ENCODE peak calls at places on chromosomes 16 and 17, in ten cellular contexts. V is EL; I is SK-MEL-5; M is CD8-positive, alpha-beta T cell; F is central memory CD4-positive, alpha-beta T cell; Z is NCI-H1436 treated with DMSO at 0.1 percent for 48 hours; K is suprapubic skin; A is pancreas; H is naive B cell; J is Right ventricle myocardium superior. D is an unnamed sample.

GRCh38 chr17:17919169-17920107 is 52.8 kb downstream of the TOM1L2 start:
- DNase-seq in M (peak; percentile 72), K (no peak), A (no peak), F (peak; percentile 57), I (peak; percentile 89), Z (peak; percentile 13), H (peak; percentile 58), V (peak; percentile 81), J (peak; percentile 72), D (no peak)

GRCh38 chr17:74840500-74840899 is 19.2 kb downstream of the GRIN2C start:
- DNase-seq in H (no peak), A (no peak), M (no peak), V (no peak), Z (no peak), K (no peak), I (no peak), J (no peak), F (no peak), D (no peak)

GRCh38 chr17:65039349-65039988 is 17.1 kb downstream of the GNA13 start:
- DNase-seq in M (peak; percentile 61), I (no peak), F (peak; percentile 88), J (no peak), H (peak; percentile 61), A (no peak), V (no peak), Z (no peak), K (no peak), D (no peak)

GRCh38 chr17:34269969-34270368 is at the start of gene CCL7:
- DNase-seq in H (no peak), I (no peak), K (no peak), V (peak; percentile 71), J (no peak), Z (no peak), A (no peak), F (no peak), M (no peak), D (no peak)

GRCh38 chr17:66426397-66427033 is 124.1 kb downstream of the PRKCA start:
- DNase-seq in V (peak; percentile 41), I (peak; percentile 75), J (no peak), A (no peak), F (peak; percentile 61), K (no peak), M (peak; percentile 64), Z (no peak), H (no peak), D (no peak)

GRCh38 chr17:76909971-76910760 is 42.0 kb downstream of the MGAT5B start:
- DNase-seq in J (peak; percentile 54), I (no peak), Z (no peak), A (peak; percentile 69), F (no peak), H (no peak), K (no peak), V (peak; percentile 20), M (no peak), D (no peak)

GRCh38 chr17:19304209-19304608 is 58.3 kb downstream of the B9D1 start:
- DNase-seq in K (no peak), Z (no peak), V (peak; percentile 81), F (no peak), A (no peak), H (peak; percentile 54), M (no peak), J (peak; percentile 71), I (no peak), D (no peak)

GRCh38 chr16:17277981-17278381 is 192.8 kb downstream of the XYLT1 start:
- DNase-seq in H (peak; percentile 49), F (no peak), M (peak; percentile 50), J (peak; percentile 52), K (no peak), I (peak; percentile 49), V (no peak), Z (no peak), A (no peak), D (no peak)

GRCh38 chr17:15119928-15120327 is 145.2 kb downstream of the PMP22 start:
- DNase-seq in V (no peak), I (no peak), F (no peak), M (no peak), H (no peak), A (no peak), K (no peak), Z (no peak), J (no peak), D (no peak)

GRCh38 chr16:75593825-75594820 is 27.9 kb downstream of the GABARAPL2 start:
- DNase-seq in F (no peak), V (peak; percentile 58), J (no peak), K (peak; percentile 33), Z (peak; percentile 66), M (no peak), I (no peak), A (no peak), H (no peak), D (no peak)

GRCh38 chr16:90019543-90020259 is 445 bp upstream of the DBNDD1 start:
- DNase-seq in F (peak; percentile 31), Z (no peak), H (peak; percentile 71), I (peak; percentile 42), M (peak; percentile 63), K (no peak), J (no peak), V (peak; percentile 72), A (peak; percentile 88), D (no peak)

GRCh38 chr17:2994441-2994840 is 69.0 kb downstream of the OR1D5 start:
- DNase-seq in V (no peak), I (no peak), M (no peak), J (no peak), F (no peak), H (no peak), Z (no peak), K (no peak), A (peak; percentile 45), D (peak; percentile 53)

GRCh38 chr17:31480067-31480466 is 88.6 kb downstream of the RAB11FIP4 start:
- DNase-seq in V (no peak), F (no peak), K (no peak), A (no peak), I (no peak), J (no peak), H (no peak), M (no peak), Z (no peak), D (no peak)

GRCh38 chr17:68686108-68686988 is 85.2 kb upstream of the FAM20A start:
- DNase-seq in Z (no peak), F (no peak), M (no peak), I (no peak), H (no peak), A (no peak), K (no peak), V (no peak), J (no peak), D (no peak)

GRCh38 chr17:75289832-75290337 is 652 bp upstream of the SLC25A19 start:
- DNase-seq in J (peak; percentile 81), H (peak; percentile 74), K (no peak), I (peak; percentile 75), Z (no peak), V (peak; percentile 54), M (no peak), F (peak; percentile 72), A (no peak), D (no peak)

GRCh38 chr17:4090898-4091297 is 51.9 kb downstream of the ZZEF1 start:
- DNase-seq in I (no peak), M (no peak), F (no peak), Z (no peak), K (no peak), A (no peak), H (no peak), J (no peak), V (no peak), D (no peak)

GRCh38 chr17:29567362-29568330 is 809 bp upstream of the ABHD15 start:
- DNase-seq in M (peak; percentile 83), H (peak; percentile 82), I (peak; percentile 19), Z (peak; percentile 28), A (peak; percentile 82), F (peak; percentile 72), K (peak; percentile 83), J (peak; percentile 83), V (peak; percentile 71), D (peak; percentile 87)

GRCh38 chr16:46948548-46949166 is 24.8 kb downstream of the DNAJA2 start:
- DNase-seq in Z (no peak), I (no peak), M (no peak), H (no peak), K (no peak), A (no peak), J (no peak), V (no peak), F (no peak), D (no peak)

GRCh38 chr17:9436629-9437028 is 139.0 kb downstream of the STX8 start:
- DNase-seq in M (no peak), H (no peak), K (no peak), J (no peak), Z (no peak), A (no peak), V (no peak), I (peak; percentile 42), F (no peak), D (no peak)

GRCh38 chr17:68289936-68290267 is 1.0 kb downstream of the SLC16A6 start:
- DNase-seq in F (no peak), V (no peak), M (no peak), H (peak; percentile 5), Z (no peak), I (no peak), K (no peak), A (no peak), J (no peak), D (no peak)

GRCh38 chr17:77222356-77222755 is 81.6 kb downstream of the SEC14L1 start:
- DNase-seq in H (no peak), F (no peak), Z (no peak), V (peak; percentile 18), I (no peak), M (no peak), J (no peak), A (no peak), K (no peak), D (no peak)

GRCh38 chr17:8532021-8532420 is 96.3 kb downstream of the NDEL1 start:
- DNase-seq in V (no peak), H (no peak), J (no peak), Z (no peak), I (no peak), M (no peak), K (no peak), A (no peak), F (no peak), D (no peak)

GRCh38 chr17:80284631-80285030 is 24.0 kb downstream of the RNF213 start:
- DNase-seq in M (no peak), F (no peak), A (no peak), V (no peak), Z (no peak), H (no peak), J (no peak), I (peak; percentile 66), K (no peak), D (no peak)

GRCh38 chr17:68694791-68695485 is 93.8 kb upstream of the FAM20A start:
- DNase-seq in H (no peak), F (no peak), Z (no peak), M (no peak), V (no peak), J (no peak), A (no peak), K (no peak), I (peak; percentile 78), D (no peak)

GRCh38 chr17:66359351-66359750 is 56.9 kb downstream of the PRKCA start:
- DNase-seq in H (no peak), F (no peak), A (no peak), K (no peak), J (no peak), V (no peak), Z (no peak), I (no peak), M (no peak), D (no peak)

GRCh38 chr17:36778458-36778857 is 158.8 kb upstream of the LHX1 start:
- DNase-seq in A (no peak), V (no peak), K (no peak), J (no peak), Z (no peak), M (no peak), F (no peak), I (no peak), H (no peak), D (no peak)

GRCh38 chr16:11401161-11402050 is 56.1 kb downstream of the RMI2 start:
- DNase-seq in M (no peak), J (peak; percentile 73), I (no peak), Z (no peak), K (no peak), V (no peak), A (peak; percentile 95), H (no peak), F (no peak), D (no peak)

GRCh38 chr16:50763211-50763610 is 21.3 kb downstream of the CYLD start:
- DNase-seq in H (no peak), J (no peak), F (no peak), A (no peak), I (no peak), Z (no peak), V (no peak), M (no peak), K (no peak), D (no peak)